ENCODE peak calls at places on chromosomes 11 and 22, in five cellular contexts. V is PC-3, Z is fibroblast of the aortic adventitia, U is HCT116, C is cardiac muscle cell. Q is an unnamed sample.

GRCh38 chr11:66459138-66459778 is 7.4 kb upstream of the PELI3 start:
- DNase-seq in V (no peak), Z (no peak), U (no peak), C (no peak), Q (peak)

GRCh38 chr11:114226283-114226859 is 69.8 kb upstream of the NNMT start:
- DNase-seq in V (no peak), Z (no peak), U (no peak), C (no peak), Q (no peak)

GRCh38 chr11:60867871-60868681 is 734 bp downstream of the ZP1 start:
- DNase-seq in V (no peak), Z (no peak), U (no peak), C (no peak), Q (no peak)

GRCh38 chr11:132099692-132100091 is 729.3 kb downstream of the NTM start:
- DNase-seq in V (peak), Z (no peak), U (no peak), C (peak), Q (no peak)

GRCh38 chr11:92149996-92150395 is 74.6 kb upstream of the FAT3 start:
- DNase-seq in V (peak), Z (no peak), U (no peak), C (peak), Q (no peak)

GRCh38 chr22:45787770-45788169 is 116.1 kb downstream of the ATXN10 start:
- DNase-seq in V (no peak), Z (peak), U (no peak), C (no peak), Q (no peak)

GRCh38 chr22:50323900-50324299 is 2.9 kb downstream of the DENND6B start:
- DNase-seq in V (no peak), Z (no peak), U (no peak), C (no peak), Q (no peak)

GRCh38 chr11:61541568-61541967 is 33.0 kb downstream of the LRRC10B start:
- DNase-seq in V (peak), Z (peak), U (peak), C (peak), Q (no peak)

GRCh38 chr11:116927163-116927772 is 89.8 kb upstream of the APOA1 start:
- DNase-seq in V (peak), Z (no peak), U (no peak), C (no peak), Q (peak)

GRCh38 chr22:20805972-20806471 is 32.1 kb downstream of the SERPIND1 start:
- DNase-seq in V (peak), Z (peak), U (no peak), C (peak), Q (no peak)

GRCh38 chr11:69640995-69641581 is at the start of gene CCND1:
- DNase-seq in V (peak), Z (peak), U (peak), C (peak), Q (peak)

GRCh38 chr22:20033045-20033706 is 12.3 kb downstream of the TANGO2 start:
- DNase-seq in V (no peak), Z (peak), U (no peak), C (no peak), Q (no peak)

GRCh38 chr11:119807841-119808240 is 78.8 kb upstream of the NECTIN1 start:
- DNase-seq in V (no peak), Z (no peak), U (no peak), C (no peak), Q (no peak)

GRCh38 chr22:48663297-48663696 is 1164.4 kb downstream of the BRD1 start:
- DNase-seq in V (peak), Z (no peak), U (peak), C (no peak), Q (no peak)

GRCh38 chr11:596374-596773 is 19.4 kb downstream of the IRF7 start:
- DNase-seq in V (no peak), Z (no peak), U (no peak), C (no peak), Q (no peak)

GRCh38 chr22:45998638-45999378 is 21.8 kb upstream of the WNT7B start:
- DNase-seq in V (no peak), Z (no peak), U (no peak), C (no peak), Q (no peak)

GRCh38 chr11:6638437-6638836 is 17.2 kb downstream of the DCHS1 start:
- DNase-seq in V (no peak), Z (peak), U (no peak), C (no peak), Q (no peak)

GRCh38 chr11:104892723-104893511 is 5.3 kb downstream of the CASP12 start:
- DNase-seq in V (peak), Z (peak), U (no peak), C (peak), Q (no peak)

GRCh38 chr11:78851883-78852586 is 277.4 kb upstream of the NARS2 start:
- DNase-seq in V (peak), Z (no peak), U (no peak), C (no peak), Q (no peak)

GRCh38 chr22:41828516-41828915 is 4.4 kb upstream of the SREBF2 start:
- DNase-seq in V (no peak), Z (no peak), U (no peak), C (no peak), Q (no peak)

GRCh38 chr11:78420255-78420764 is 2.7 kb upstream of the GAB2 start:
- DNase-seq in V (peak), Z (peak), U (no peak), C (peak), Q (peak)

GRCh38 chr11:56624661-56625110 is 10.0 kb upstream of the OR5M1 start:
- DNase-seq in V (peak), Z (peak), U (no peak), C (peak), Q (no peak)

GRCh38 chr11:116276051-116277044 is 496.4 kb downstream of the BUD13 start:
- DNase-seq in V (peak), Z (peak), U (peak), C (peak), Q (peak)

GRCh38 chr11:69868003-69868865 is 49.0 kb upstream of the FGF3 start:
- DNase-seq in V (no peak), Z (no peak), U (no peak), C (no peak), Q (no peak)

GRCh38 chr11:60935676-60936442 is 11.6 kb downstream of the TMEM132A start:
- DNase-seq in V (no peak), Z (no peak), U (no peak), C (no peak), Q (no peak)

GRCh38 chr11:100719809-100720221 is 32.7 kb downstream of the ARHGAP42 start:
- DNase-seq in V (peak), Z (peak), U (peak), C (peak), Q (no peak)

GRCh38 chr11:44316388-44317240 is 6.7 kb upstream of the ALX4 start:
- DNase-seq in V (no peak), Z (no peak), U (no peak), C (no peak), Q (no peak)

GRCh38 chr11:102603091-102603490 is 22.0 kb downstream of the MMP20 start:
- DNase-seq in V (no peak), Z (peak), U (peak), C (peak), Q (no peak)

GRCh38 chr11:69922596-69923111 is 103.4 kb upstream of the FGF3 start:
- DNase-seq in V (no peak), Z (no peak), U (no peak), C (no peak), Q (no peak)

GRCh38 chr11:84969103-84969502 is 658.0 kb downstream of the DLG2 start:
- DNase-seq in V (no peak), Z (peak), U (no peak), C (peak), Q (no peak)

GRCh38 chr11:44305643-44306468 is 4.1 kb downstream of the ALX4 start:
- DNase-seq in V (no peak), Z (no peak), U (no peak), C (no peak), Q (peak)

GRCh38 chr11:81377418-81377817 is 1356.2 kb downstream of the FAM181B start:
- DNase-seq in V (no peak), Z (no peak), U (no peak), C (no peak), Q (no peak)

GRCh38 chr11:96091476-96091875 is 167.6 kb upstream of the MTMR2 start:
- DNase-seq in V (peak), Z (peak), U (no peak), C (peak), Q (peak)
- TF ChIP-seq CTCF in V (peak), Z (peak), U (peak), C (no peak), Q (peak)

GRCh38 chr11:1918436-1919315 is 827 bp upstream of the TNNT3 start:
- DNase-seq in V (no peak), Z (no peak), U (no peak), C (no peak), Q (peak)
- TF ChIP-seq CTCF in V (no peak), Z (no peak), U (no peak), C (no peak), Q (no peak)

GRCh38 chr22:38697055-38697980 is 3.4 kb downstream of the JOSD1 start:
- DNase-seq in V (peak), Z (peak), U (no peak), C (peak), Q (no peak)
- TF ChIP-seq CTCF in V (no peak), Z (no peak), U (no peak), C (no peak), Q (no peak)

GRCh38 chr11:75376175-75376574 is 23.1 kb upstream of the RPS3 start:
- DNase-seq in V (peak), Z (no peak), U (no peak), C (no peak), Q (no peak)
- TF ChIP-seq CTCF in V (peak), Z (peak), U (peak), C (peak), Q (no peak)

GRCh38 chr22:43050995-43051394 is 36.0 kb upstream of the PACSIN2 start:
- DNase-seq in V (no peak), Z (no peak), U (no peak), C (no peak), Q (no peak)
- TF ChIP-seq CTCF in V (no peak), Z (no peak), U (peak), C (no peak), Q (no peak)

GRCh38 chr11:128531588-128531987 is 55.8 kb downstream of the ETS1 start:
- DNase-seq in V (no peak), Z (no peak), U (no peak), C (no peak), Q (no peak)
- TF ChIP-seq CTCF in V (no peak), Z (no peak), U (no peak), C (no peak), Q (no peak)

DNA sequence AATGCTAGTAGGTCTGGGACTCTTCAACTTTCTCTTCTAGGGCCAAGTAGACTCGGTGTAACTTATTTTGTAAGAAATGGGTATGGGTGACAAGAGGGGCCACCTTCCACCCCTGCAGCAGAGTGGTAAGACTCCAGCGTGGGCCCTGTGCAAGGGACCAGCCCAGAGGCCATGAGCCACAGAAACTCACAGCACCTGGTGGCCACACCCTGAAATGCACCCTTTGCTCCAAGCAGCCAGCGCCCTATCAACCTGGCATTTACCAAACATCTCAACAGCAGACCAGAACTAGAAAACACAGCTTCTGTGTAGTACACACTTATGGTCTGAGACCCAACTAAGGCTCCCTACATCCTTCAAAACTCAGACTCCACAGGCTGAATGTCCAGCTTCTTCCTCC is 5.7 kb downstream of the CDCA5 start:
- DNase-seq in V (peak), Z (peak), U (peak), C (peak), Q (peak)
- TF ChIP-seq CTCF in V (peak), Z (peak), U (peak), C (peak), Q (peak)

GRCh38 chr11:16603245-16603644 is 135.2 kb upstream of the C11orf58 start:
- DNase-seq in V (no peak), Z (no peak), U (no peak), C (no peak), Q (no peak)
- TF ChIP-seq CTCF in V (no peak), Z (no peak), U (no peak), C (no peak), Q (no peak)

DNA sequence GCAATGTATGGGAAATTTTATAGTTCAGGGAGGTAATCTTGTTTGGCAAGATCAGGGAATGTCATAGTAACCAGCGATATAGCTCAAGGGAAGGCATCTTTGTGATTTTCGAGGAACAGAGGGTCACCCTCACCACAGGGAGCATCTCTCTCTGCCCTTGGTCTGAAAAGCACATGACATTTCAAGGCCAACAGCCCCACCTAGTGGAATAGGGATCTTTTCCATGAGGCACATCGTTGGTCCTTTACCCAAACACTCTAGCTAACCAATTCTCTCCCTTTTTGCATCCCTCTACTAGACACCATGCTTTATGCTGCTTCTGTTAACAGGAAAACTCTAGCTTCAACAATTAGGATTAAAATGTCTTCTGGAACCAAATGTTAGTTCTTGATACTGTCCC is 179.0 kb downstream of the GRM5 start:
- DNase-seq in V (peak), Z (peak), U (peak), C (peak), Q (no peak)
- TF ChIP-seq CTCF in V (peak), Z (peak), U (peak), C (peak), Q (no peak)